ENCODE peak calls at places on chromosomes 7 and 10, in nine cellular contexts. Q is stimulated activated CD8-positive, alpha-beta memory T cell treated with anti-CD3 and anti-CD28 coated beads, Interleukin-4, amount 100 ng/mL, for 1 hour; E is activated CD8-positive, alpha-beta T cell treated with anti-CD3 and anti-CD28 coated beads for 36 hours; G is posterior cingulate gyrus; T is NCI-H1092; C is epithelial cell of esophagus; Z is amniotic epithelial cell; N is adrenal gland; S is H7. P is an unnamed sample.

GRCh38 chr10:92181575-92181974 is 109.3 kb downstream of the CPEB3 start:
- DNase-seq in C (no peak), S (peak), E (no peak), Q (no peak), N (no peak), T (no peak), Z (no peak), G (no peak), P (no peak)

GRCh38 chr7:97002555-97003261 is 2.6 kb upstream of the DLX6 start:
- DNase-seq in Z (no peak), Q (no peak), N (no peak), G (no peak), S (peak), T (no peak), C (no peak), E (no peak), P (no peak)

GRCh38 chr10:132399117-132400035 is 2.4 kb downstream of the PWWP2B start:
- DNase-seq in E (no peak), Z (no peak), G (no peak), Q (no peak), S (peak), N (peak), C (no peak), T (no peak), P (peak)

GRCh38 chr7:6057316-6058128 is 26.3 kb downstream of the ANKRD61 start:
- DNase-seq in T (no peak), Q (no peak), G (no peak), N (no peak), C (no peak), E (peak), Z (no peak), S (no peak), P (no peak)

GRCh38 chr7:24290004-24290641 is 6.1 kb downstream of the NPY start:
- DNase-seq in N (peak), G (no peak), S (peak), Q (no peak), C (peak), E (peak), Z (peak), T (peak), P (no peak)

GRCh38 chr10:114776908-114777307 is 44.7 kb upstream of the FHIP2A start:
- DNase-seq in N (no peak), E (no peak), S (no peak), G (no peak), T (no peak), C (no peak), Q (no peak), Z (no peak), P (no peak)

GRCh38 chr10:35208949-35209613 is 82.4 kb downstream of the CREM start:
- DNase-seq in N (no peak), Z (no peak), E (no peak), S (no peak), T (no peak), G (no peak), Q (no peak), C (no peak), P (no peak)

GRCh38 chr10:133401500-133401899 is 7.5 kb downstream of the MTG1 start:
- DNase-seq in E (no peak), G (no peak), C (no peak), T (no peak), Q (no peak), S (no peak), N (no peak), Z (no peak), P (peak)

P was measured in Right ventricle myocardium inferior.